ENCODE peak calls at places on chromosomes 6 and 20, in ten cellular contexts. P is CD8-positive, alpha-beta memory T cell; Y is psoas muscle; W is spleen; F is DND-41; C is lower lobe of right lung; N is stomach; K is dorsolateral prefrontal cortex; R is tibial artery; E is PC-9. Z is an unnamed sample.

GRCh38 chr20:3843490-3843889 is 3.1 kb upstream of the MAVS start:
- DNase-seq in P (no peak), Y (no peak), W (no peak), F (no peak), C (no peak), N (no peak), K (no peak), R (no peak), E (peak; percentile 52), Z (peak; percentile 47)

GRCh38 chr20:44961868-44962267 is 1.7 kb upstream of the TOMM34 start:
- DNase-seq in P (no peak), Y (no peak), W (no peak), F (no peak), C (no peak), N (no peak), K (no peak), R (no peak), E (no peak), Z (peak; percentile 23)

GRCh38 chr20:14334306-14334930 is 3.0 kb downstream of the FLRT3 start:
- DNase-seq in P (no peak), Y (no peak), W (no peak), F (no peak), C (no peak), N (peak; percentile 47), K (peak; percentile 73), R (no peak), E (no peak), Z (no peak)

GRCh38 chr6:94130458-94130857 is 711.1 kb upstream of the EPHA7 start:
- DNase-seq in P (no peak), Y (no peak), W (no peak), F (no peak), C (no peak), N (no peak), K (no peak), R (no peak), E (no peak), Z (no peak)

GRCh38 chr6:142380626-142381025 is 78.8 kb downstream of the ADGRG6 start:
- DNase-seq in P (no peak), Y (peak; percentile 20), W (no peak), F (no peak), C (peak; percentile 50), N (no peak), K (no peak), R (no peak), E (no peak), Z (no peak)

GRCh38 chr6:78243519-78243918 is 590.7 kb downstream of the MEI4 start:
- DNase-seq in P (no peak), Y (no peak), W (peak; percentile 40), F (no peak), C (no peak), N (no peak), K (no peak), R (no peak), E (peak; percentile 5), Z (peak; percentile 64)

GRCh38 chr20:2890743-2891142 is 17.5 kb downstream of the PTPRA start:
- DNase-seq in P (no peak), Y (no peak), W (no peak), F (no peak), C (no peak), N (no peak), K (no peak), R (no peak), E (no peak), Z (peak; percentile 55)

GRCh38 chr6:148285205-148285604 is 57.4 kb upstream of the SASH1 start:
- DNase-seq in P (no peak), Y (no peak), W (no peak), F (no peak), C (no peak), N (no peak), K (no peak), R (no peak), E (no peak), Z (no peak)

GRCh38 chr6:25007269-25007699 is 71.5 kb upstream of the RIPOR2 start:
- DNase-seq in P (no peak), Y (no peak), W (no peak), F (no peak), C (no peak), N (no peak), K (no peak), R (no peak), E (no peak), Z (no peak)

GRCh38 chr20:61600061-61600460 is 348.0 kb downstream of the CDH4 start:
- DNase-seq in P (peak; percentile 44), Y (no peak), W (no peak), F (no peak), C (no peak), N (no peak), K (no peak), R (no peak), E (no peak), Z (no peak)

GRCh38 chr6:148822819-148823218 is 76.0 kb downstream of the UST start:
- DNase-seq in P (no peak), Y (no peak), W (no peak), F (no peak), C (no peak), N (no peak), K (no peak), R (no peak), E (no peak), Z (no peak)

GRCh38 chr20:17806739-17807441 is 107.1 kb downstream of the BANF2 start:
- DNase-seq in P (no peak), Y (peak; percentile 77), W (no peak), F (no peak), C (no peak), N (peak; percentile 49), K (peak; percentile 34), R (peak; percentile 83), E (no peak), Z (no peak)

GRCh38 chr6:38508894-38509293 is 130.8 kb downstream of the BTBD9 start:
- DNase-seq in P (no peak), Y (no peak), W (no peak), F (no peak), C (no peak), N (no peak), K (no peak), R (no peak), E (peak; percentile 5), Z (no peak)

GRCh38 chr20:58864346-58864745 is 11.8 kb downstream of the GNAS start:
- DNase-seq in P (no peak), Y (no peak), W (no peak), F (no peak), C (no peak), N (no peak), K (no peak), R (no peak), E (no peak), Z (no peak)

GRCh38 chr6:51854876-51855275 is 232.5 kb downstream of the PKHD1 start:
- DNase-seq in P (no peak), Y (no peak), W (no peak), F (no peak), C (no peak), N (no peak), K (no peak), R (no peak), E (no peak), Z (no peak)

GRCh38 chr6:118939683-118940082 is 4.7 kb upstream of the MCM9 start:
- DNase-seq in P (no peak), Y (no peak), W (no peak), F (no peak), C (no peak), N (no peak), K (no peak), R (no peak), E (no peak), Z (no peak)

GRCh38 chr20:25587536-25587935 is 2.2 kb upstream of the NINL start:
- DNase-seq in P (no peak), Y (no peak), W (peak; percentile 64), F (no peak), C (no peak), N (no peak), K (no peak), R (no peak), E (no peak), Z (no peak)
- H3K27me3 ChIP-seq in P (no peaks in the 10 kb centered on the region), Y (peaks cover 31% of the 10 kb centered on the region), W (peaks cover 30% of the 10 kb centered on the region), F (no peaks in the 10 kb centered on the region), C (peaks cover 16% of the 10 kb centered on the region), N (peaks cover 5% of the 10 kb centered on the region), K (no peaks in the 10 kb centered on the region), R (no peaks in the 10 kb centered on the region), E (no peaks in the 10 kb centered on the region), Z (no peaks in the 10 kb centered on the region)

GRCh38 chr6:1379026-1379809 is 10.2 kb upstream of the FOXF2 start:
- DNase-seq in P (no peak), Y (no peak), W (peak; percentile 77), F (no peak), C (no peak), N (no peak), K (no peak), R (no peak), E (no peak), Z (no peak)
- H3K27ac ChIP-seq in P (no peak overlapping the region), Y (no peak overlapping the region), W (no peak overlapping the region), F (no peak overlapping the region), C (no peak overlapping the region), N (no peak overlapping the region), K (peak overlapping the region; percentile 14), R (no peak overlapping the region), E (no peak overlapping the region), Z (no peak overlapping the region)

GRCh38 chr20:50190251-50191064 is at the start of gene CEBPB:
- DNase-seq in P (peak; percentile 90), Y (peak; percentile 92), W (peak; percentile 98), F (peak; percentile 91), C (peak; percentile 94), N (peak; percentile 94), K (peak; percentile 55), R (peak; percentile 96), E (peak; percentile 95), Z (peak; percentile 66)
- H3K27me3 ChIP-seq in P (no peaks in the 10 kb centered on the region), Y (no peaks in the 10 kb centered on the region), W (peaks cover 7% of the 10 kb centered on the region), F (no peaks in the 10 kb centered on the region), C (no peaks in the 10 kb centered on the region), N (no peaks in the 10 kb centered on the region), K (no peaks in the 10 kb centered on the region), R (no peaks in the 10 kb centered on the region), E (no peaks in the 10 kb centered on the region), Z (no peaks in the 10 kb centered on the region)

GRCh38 chr6:111709615-111710398 is 104.1 kb upstream of the TRAF3IP2 start:
- DNase-seq in P (peak; percentile 76), Y (peak; percentile 35), W (no peak), F (peak; percentile 64), C (no peak), N (peak; percentile 69), K (peak; percentile 63), R (peak; percentile 82), E (peak; percentile 56), Z (peak; percentile 55)
- H3K27ac ChIP-seq in P (no peak overlapping the region), Y (no peak overlapping the region), W (peak overlapping the region; percentile 61), F (peak overlapping the region; percentile 48), C (peak overlapping the region; percentile 33), N (peak overlapping the region; percentile 74), K (peak overlapping the region; percentile 79), R (no peak overlapping the region), E (no peak overlapping the region), Z (peak overlapping the region; percentile 14)

GRCh38 chr6:50845499-50846108 is 26.9 kb downstream of the TFAP2B start:
- DNase-seq in P (no peak), Y (no peak), W (no peak), F (no peak), C (no peak), N (no peak), K (no peak), R (no peak), E (no peak), Z (no peak)
- H3K27me3 ChIP-seq in P (peaks cover 9% of the 10 kb centered on the region), Y (peaks cover 94% of the 10 kb centered on the region), W (peaks cover 100% of the 10 kb centered on the region), F (no peaks in the 10 kb centered on the region), C (peaks cover 100% of the 10 kb centered on the region), N (peaks cover 94% of the 10 kb centered on the region), K (peaks cover 100% of the 10 kb centered on the region), R (peaks cover 98% of the 10 kb centered on the region), E (peaks cover 37% of the 10 kb centered on the region), Z (peaks cover 64% of the 10 kb centered on the region)

Z was measured in foreskin keratinocyte.